ENCODE peak calls at places on chromosome 10, in five cellular contexts. W, X, L, U and F are unnamed samples.

GRCh38 chr10:78579995-78580394 is 488.8 kb upstream of the ZMIZ1 start:
- DNase-seq in W (no peak), X (no peak), L (no peak), U (peak), F (peak)

GRCh38 chr10:110209399-110209925 is 2.1 kb downstream of the MXI1 start:
- DNase-seq in W (peak), X (peak), L (peak), U (peak), F (peak)

GRCh38 chr10:35433851-35434426 is 97.6 kb downstream of the CCNY start:
- DNase-seq in W (no peak), X (no peak), L (no peak), U (peak), F (no peak)

GRCh38 chr10:131644864-131645658 is 255.7 kb upstream of the PPP2R2D start:
- DNase-seq in W (no peak), X (no peak), L (peak), U (no peak), F (no peak)

GRCh38 chr10:78559514-78560392 is 509.0 kb upstream of the ZMIZ1 start:
- DNase-seq in W (no peak), X (no peak), L (no peak), U (no peak), F (no peak)

GRCh38 chr10:21995557-21995956 is 8.0 kb downstream of the DNAJC1 start:
- DNase-seq in W (no peak), X (no peak), L (no peak), U (peak), F (no peak)

GRCh38 chr10:103632247-103632642 is 138.7 kb downstream of the NEURL1 start:
- DNase-seq in W (no peak), X (no peak), L (no peak), U (no peak), F (no peak)

GRCh38 chr10:123995461-123996131 is 97.8 kb downstream of the CHST15 start:
- DNase-seq in W (no peak), X (peak), L (peak), U (peak), F (peak)

GRCh38 chr10:75971402-75972211 is 540.2 kb downstream of the LRMDA start:
- DNase-seq in W (no peak), X (no peak), L (no peak), U (peak), F (no peak)

GRCh38 chr10:7610017-7610416 is 56.7 kb downstream of the ITIH5 start:
- DNase-seq in W (no peak), X (no peak), L (no peak), U (no peak), F (no peak)

GRCh38 chr10:49625411-49625810 is 11.6 kb downstream of the CHAT start:
- DNase-seq in W (no peak), X (no peak), L (peak), U (no peak), F (no peak)

GRCh38 chr10:120601999-120602398 is 145.0 kb downstream of the PLPP4 start:
- DNase-seq in W (no peak), X (no peak), L (no peak), U (no peak), F (no peak)

GRCh38 chr10:73646598-73647041 is 5.3 kb upstream of the MYOZ1 start:
- DNase-seq in W (no peak), X (no peak), L (no peak), U (no peak), F (no peak)

GRCh38 chr10:32190890-32191491 is 134.8 kb upstream of the KIF5B start:
- DNase-seq in W (no peak), X (no peak), L (no peak), U (peak), F (no peak)

GRCh38 chr10:103612462-103613365 is 119.2 kb downstream of the NEURL1 start:
- DNase-seq in W (no peak), X (no peak), L (no peak), U (peak), F (no peak)

GRCh38 chr10:50497758-50498157 is 126.0 kb downstream of the SGMS1 start:
- DNase-seq in W (no peak), X (no peak), L (no peak), U (peak), F (no peak)

GRCh38 chr10:3684891-3685290 is 100.1 kb downstream of the KLF6 start:
- DNase-seq in W (no peak), X (no peak), L (no peak), U (no peak), F (no peak)

GRCh38 chr10:34010891-34011290 is 676.4 kb upstream of the NRP1 start:
- DNase-seq in W (no peak), X (no peak), L (no peak), U (peak), F (no peak)

GRCh38 chr10:2850202-2850601 is 217.1 kb upstream of the PFKP start:
- DNase-seq in W (no peak), X (no peak), L (no peak), U (no peak), F (no peak)

GRCh38 chr10:114893248-114893647 is 44.7 kb upstream of the TRUB1 start:
- DNase-seq in W (no peak), X (no peak), L (no peak), U (no peak), F (no peak)

GRCh38 chr10:122163182-122164027 is 107.7 kb upstream of the BTBD16 start:
- DNase-seq in W (no peak), X (no peak), L (peak), U (no peak), F (no peak)

GRCh38 chr10:103501186-103501585 is 7.7 kb downstream of the NEURL1 start:
- DNase-seq in W (no peak), X (no peak), L (peak), U (no peak), F (no peak)

GRCh38 chr10:23053036-23053435 is 42.3 kb upstream of the MSRB2 start:
- DNase-seq in W (no peak), X (no peak), L (no peak), U (no peak), F (no peak)

GRCh38 chr10:3807221-3807927 is 22.4 kb upstream of the KLF6 start:
- DNase-seq in W (no peak), X (no peak), L (no peak), U (no peak), F (no peak)